ENCODE peak calls at places on chromosomes 7 and 10, in ten cellular contexts. Z is T-cell; V is activated CD8-positive, alpha-beta memory T cell treated with anti-CD3 and anti-CD28 coated beads, Interleukin-2, amount 10 ng/mL, durations not matched to agents 7 days and 5 days; W is body of pancreas; S is left ventricle myocardium superior; X is RWPE2; O is T-helper 17 cell; E is activated T-cell treated with anti-CD3 and anti-CD28 coated beads, Interleukin-2, amount 50 U/mL, for 4 hours; C is left cardiac atrium; D is pancreas. M is an unnamed sample.

GRCh38 chr10:96835826-96836365 is 3.8 kb downstream of the LCOR start:
- ATAC-seq in D (no peak), Z (no peak), E (no peak), V (no peak), X (no peak), S (no peak), O (no peak), C (no peak), W (no peak), M (no peak)

GRCh38 chr7:28358423-28358868 is 53.9 kb upstream of the CREB5 start:
- ATAC-seq in Z (no peak), D (peak; percentile 14), S (no peak), O (no peak), V (no peak), E (no peak), W (no peak), C (peak; percentile 62), X (peak; percentile 89), M (peak; percentile 82)

GRCh38 chr7:87882538-87882937 is 6.2 kb downstream of the DBF4 start:
- ATAC-seq in E (no peak), Z (no peak), O (no peak), C (no peak), W (no peak), S (no peak), D (no peak), X (no peak), V (no peak), M (no peak)

GRCh38 chr7:16851829-16852228 is 30.0 kb downstream of the AGR3 start:
- ATAC-seq in O (peak; percentile 41), S (peak; percentile 35), D (peak; percentile 34), W (no peak), E (no peak), V (no peak), Z (no peak), X (no peak), C (no peak), M (no peak)

GRCh38 chr7:98202367-98203195 is 8.7 kb upstream of the BHLHA15 start:
- ATAC-seq in W (no peak), D (peak; percentile 16), C (peak; percentile 33), V (peak; percentile 90), E (peak; percentile 87), Z (peak; percentile 91), S (no peak), O (peak; percentile 97), X (no peak), M (no peak)

GRCh38 chr10:132897516-132898381 is 44.6 kb downstream of the CFAP46 start:
- ATAC-seq in W (no peak), S (no peak), O (no peak), X (no peak), E (no peak), C (no peak), V (no peak), D (no peak), Z (no peak), M (no peak)

GRCh38 chr10:11320809-11321520 is 290.5 kb downstream of the USP6NL start:
- ATAC-seq in X (no peak), Z (no peak), V (no peak), S (no peak), D (no peak), C (no peak), W (no peak), E (peak; percentile 28), O (no peak), M (no peak)

GRCh38 chr7:2663121-2663886 is 24.7 kb upstream of the AMZ1 start:
- ATAC-seq in D (peak; percentile 12), E (no peak), S (peak; percentile 62), V (no peak), O (no peak), W (peak; percentile 25), X (no peak), C (peak; percentile 40), Z (no peak), M (no peak)

GRCh38 chr7:155885162-155886160 is 73.2 kb upstream of the SHH start:
- ATAC-seq in W (no peak), X (peak; percentile 84), S (peak; percentile 83), D (peak; percentile 54), Z (no peak), O (no peak), C (peak; percentile 94), E (no peak), V (no peak), M (peak; percentile 86)

GRCh38 chr10:72068901-72069446 is 19.4 kb downstream of the SPOCK2 start:
- ATAC-seq in E (peak; percentile 65), O (no peak), D (peak; percentile 68), S (peak; percentile 24), W (peak; percentile 43), V (no peak), Z (no peak), X (no peak), C (peak; percentile 55), M (peak; percentile 25)

GRCh38 chr10:47179291-47179647 is 120.7 kb upstream of the GDF10 start:
- ATAC-seq in O (no peak), D (no peak), V (peak; percentile 41), W (no peak), C (no peak), E (no peak), X (no peak), Z (no peak), S (no peak), M (no peak)

GRCh38 chr7:123075838-123076462 is 80.5 kb upstream of the TAS2R16 start:
- ATAC-seq in E (no peak), C (no peak), D (no peak), Z (no peak), S (no peak), O (no peak), V (no peak), W (no peak), X (no peak), M (no peak)

GRCh38 chr10:44962870-44963738 is 3.5 kb downstream of the RASSF4 start:
- ATAC-seq in V (no peak), D (no peak), W (no peak), X (no peak), E (no peak), Z (no peak), S (peak; percentile 19), C (no peak), O (no peak), M (no peak)

GRCh38 chr7:4093035-4093434 is 589.1 kb upstream of the FOXK1 start:
- ATAC-seq in W (no peak), X (no peak), C (no peak), E (no peak), O (no peak), S (no peak), V (no peak), D (no peak), Z (no peak), M (no peak)

GRCh38 chr7:45972629-45973312 is 51.7 kb upstream of the IGFBP3 start:
- ATAC-seq in D (no peak), X (no peak), W (no peak), Z (no peak), C (no peak), S (no peak), E (no peak), V (peak; percentile 23), O (no peak), M (no peak)

GRCh38 chr7:114548081-114548480 is 133.5 kb downstream of the FOXP2 start:
- ATAC-seq in D (no peak), V (no peak), Z (no peak), E (no peak), W (no peak), O (no peak), S (no peak), C (no peak), X (no peak), M (no peak)

GRCh38 chr7:127792528-127793342 is 140.7 kb downstream of the SND1 start:
- ATAC-seq in E (no peak), V (peak; percentile 45), X (no peak), D (peak; percentile 85), Z (no peak), W (peak; percentile 45), C (no peak), S (no peak), O (no peak), M (peak; percentile 45)

GRCh38 chr10:114429581-114430335 is 25.5 kb upstream of the AFAP1L2 start:
- ATAC-seq in E (no peak), C (no peak), O (no peak), S (peak; percentile 6), D (no peak), Z (no peak), W (no peak), X (no peak), V (no peak), M (no peak)

GRCh38 chr7:140176271-140176701 is 497 bp downstream of the KDM7A start:
- ATAC-seq in V (peak; percentile 0), X (no peak), E (no peak), S (no peak), O (no peak), W (peak; percentile 20), D (no peak), C (no peak), Z (no peak), M (no peak)

GRCh38 chr10:4011136-4011812 is 226.3 kb upstream of the KLF6 start:
- ATAC-seq in E (no peak), O (no peak), Z (no peak), S (no peak), W (no peak), C (no peak), V (no peak), D (no peak), X (no peak), M (no peak)

GRCh38 chr10:18594574-18595156 is 56.7 kb downstream of the NSUN6 start:
- ATAC-seq in O (no peak), E (no peak), C (no peak), X (no peak), D (no peak), Z (no peak), W (no peak), S (no peak), V (no peak), M (peak; percentile 75)

GRCh38 chr10:35834916-35835499 is 192.9 kb upstream of the FZD8 start:
- ATAC-seq in O (no peak), X (no peak), S (no peak), D (no peak), C (no peak), V (no peak), W (no peak), Z (no peak), E (no peak), M (no peak)

GRCh38 chr7:132656846-132657776 is 80.8 kb upstream of the PLXNA4 start:
- ATAC-seq in X (peak; percentile 33), W (no peak), Z (no peak), C (no peak), O (no peak), V (no peak), E (peak; percentile 52), D (peak; percentile 42), S (no peak), M (peak; percentile 90)